ENCODE peak calls at places on chromosomes 3 and 15, in eight cellular contexts. Q is gastrocnemius medialis, Z is psoas muscle, C is HCT116, P is H1, D is fibroblast of lung, J is body of pancreas, H is cardiac muscle cell. W is an unnamed sample.

GRCh38 chr3:13879102-13879945 is 547 bp downstream of the WNT7A start:
- DNase-seq in P (peak; percentile 77), D (no peak), H (peak; percentile 33), C (no peak), J (peak; percentile 37), Q (no peak), Z (no peak), W (peak; percentile 79)

GRCh38 chr15:79283252-79284048 is 928 bp downstream of the ANKRD34C start:
- DNase-seq in C (no peak), H (peak; percentile 92), P (peak; percentile 87), Z (peak; percentile 58), D (peak; percentile 46), Q (no peak), J (peak; percentile 61), W (no peak)

GRCh38 chr3:35633332-35634124 is 5.8 kb upstream of the ARPP21 start:
- DNase-seq in D (peak; percentile 43), C (no peak), Q (no peak), Z (no peak), P (no peak), J (no peak), H (no peak), W (no peak)

GRCh38 chr3:188491276-188491687 is 337.3 kb downstream of the LPP start:
- DNase-seq in J (no peak), P (no peak), D (peak; percentile 76), Q (no peak), C (no peak), Z (no peak), H (no peak), W (no peak)

GRCh38 chr3:106577241-106577640 is 708.4 kb upstream of the CBLB start:
- DNase-seq in P (no peak), D (no peak), C (no peak), Q (no peak), Z (no peak), J (no peak), H (no peak), W (no peak)

GRCh38 chr3:114363554-114364202 is 69.8 kb downstream of the TIGIT start:
- DNase-seq in H (no peak), D (peak; percentile 89), J (no peak), Z (no peak), P (no peak), Q (no peak), C (no peak), W (no peak)

GRCh38 chr3:24237971-24238767 is 256.5 kb downstream of the THRB start:
- DNase-seq in Z (no peak), D (peak; percentile 96), J (peak; percentile 54), Q (peak; percentile 36), P (peak; percentile 51), H (peak; percentile 68), C (peak; percentile 75), W (no peak)

GRCh38 chr3:53773586-53774368 is 72.4 kb downstream of the CHDH start:
- DNase-seq in P (no peak), C (no peak), Q (no peak), Z (no peak), J (peak; percentile 43), H (no peak), D (peak; percentile 76), W (no peak)

GRCh38 chr15:40937762-40938529 is 8.8 kb downstream of the DLL4 start:
- DNase-seq in J (no peak), C (peak; percentile 64), H (no peak), Q (peak; percentile 68), Z (no peak), P (no peak), D (no peak), W (no peak)

GRCh38 chr3:10983219-10983916 is 9.2 kb upstream of the SLC6A1 start:
- DNase-seq in P (peak; percentile 60), D (peak; percentile 19), C (peak; percentile 50), Q (peak; percentile 17), H (peak; percentile 66), Z (no peak), J (peak; percentile 45), W (no peak)

GRCh38 chr15:87929835-87930234 is 326.7 kb downstream of the NTRK3 start:
- DNase-seq in Q (no peak), Z (no peak), J (no peak), C (no peak), H (no peak), D (no peak), P (no peak), W (no peak)

DNA sequence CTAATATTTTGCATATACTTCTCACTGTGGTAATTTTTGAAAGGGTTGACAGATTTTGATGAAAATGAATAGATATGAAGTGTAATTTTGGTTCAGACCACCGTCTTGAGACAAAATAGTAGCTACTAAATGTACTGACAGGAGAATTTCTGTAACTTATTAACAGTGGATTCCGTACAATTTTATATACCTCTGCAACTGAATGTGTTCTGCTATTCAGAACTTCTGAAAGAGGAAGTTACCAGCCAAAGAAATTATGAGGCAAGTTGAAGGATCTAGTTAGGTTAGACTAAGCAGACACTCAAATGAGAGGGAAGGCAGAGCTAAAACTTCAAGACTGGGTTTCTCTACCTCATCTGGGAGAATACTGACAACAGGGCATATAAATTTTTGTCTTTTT is 29.4 kb downstream of the GAP43 start:
- DNase-seq in Z (no peak), C (no peak), H (no peak), Q (no peak), P (no peak), J (no peak), D (no peak), W (no peak)
- TF ChIP-seq CTCF in Z (no peak), C (no peak), H (no peak), Q (no peak), P (no peak), J (no peak), D (no peak), W (no peak)

GRCh38 chr3:46933261-46933660 is 43.3 kb downstream of the CCDC12 start:
- DNase-seq in D (no peak), Z (peak; percentile 48), H (no peak), C (no peak), J (peak; percentile 6), Q (peak; percentile 11), P (no peak), W (peak; percentile 28)
- H3K4me1 ChIP-seq in D (peaks cover 54% of the 10 kb centered on the region), Z (peaks cover 98% of the 10 kb centered on the region), H (peaks cover 60% of the 10 kb centered on the region), C (peaks cover 82% of the 10 kb centered on the region), J (peaks cover 97% of the 10 kb centered on the region), Q (peaks cover 99% of the 10 kb centered on the region), P (peaks cover 4% of the 10 kb centered on the region), W (peaks cover 71% of the 10 kb centered on the region)

DNA sequence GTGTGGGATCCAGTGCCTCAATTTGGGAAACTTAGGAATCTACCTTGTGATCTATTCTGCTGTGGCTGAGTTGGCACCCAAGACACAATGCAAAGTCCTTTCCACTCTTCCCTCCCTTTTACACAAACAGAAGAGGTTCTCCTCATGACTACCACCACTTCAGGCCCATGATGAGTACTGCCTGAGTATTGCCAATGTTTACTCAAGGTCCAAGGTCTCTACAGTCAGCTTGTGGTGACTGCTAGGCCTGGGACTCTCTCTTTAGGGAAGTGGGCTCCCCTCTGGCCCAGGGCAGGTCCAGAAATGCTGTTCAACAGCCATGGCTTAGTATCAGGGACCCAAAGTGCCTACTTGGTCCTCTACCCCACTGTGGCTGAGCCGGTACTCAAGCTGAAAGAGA is 56.8 kb upstream of the PEX5L start:
- DNase-seq in D (no peak), Q (no peak), J (no peak), H (no peak), Z (no peak), C (no peak), P (no peak), W (no peak)
- TF ChIP-seq CTCF in D (no peak), Q (no peak), J (no peak), H (no peak), Z (no peak), C (no peak), P (no peak), W (no peak)

DNA sequence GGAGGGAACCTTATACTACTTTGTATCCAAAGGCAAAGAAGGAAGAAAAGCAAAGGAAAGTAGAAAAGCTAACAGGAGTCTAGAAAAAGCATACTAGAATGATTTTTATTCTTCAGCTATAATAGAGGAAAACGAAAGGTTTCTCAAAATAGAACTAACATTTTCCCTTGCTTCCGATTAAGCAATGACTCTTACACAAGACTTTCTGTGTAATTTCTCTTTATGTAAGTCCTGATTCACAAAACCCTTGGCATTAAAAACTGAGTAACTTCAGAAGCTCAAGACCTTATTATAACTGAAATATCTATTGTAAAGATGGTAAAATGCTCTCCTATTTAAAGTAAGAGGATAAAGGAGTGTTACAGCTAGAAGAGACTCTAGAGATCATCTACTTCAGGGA is 97.4 kb downstream of the DTWD1 start:
- DNase-seq in Z (no peak), C (no peak), H (no peak), J (no peak), Q (no peak), P (no peak), D (no peak), W (no peak)
- H3K4me1 ChIP-seq in Z (no peaks in the 10 kb centered on the region), C (no peaks in the 10 kb centered on the region), H (no peaks in the 10 kb centered on the region), J (no peaks in the 10 kb centered on the region), Q (no peaks in the 10 kb centered on the region), P (no peaks in the 10 kb centered on the region), D (no peaks in the 10 kb centered on the region), W (no peaks in the 10 kb centered on the region)

DNA sequence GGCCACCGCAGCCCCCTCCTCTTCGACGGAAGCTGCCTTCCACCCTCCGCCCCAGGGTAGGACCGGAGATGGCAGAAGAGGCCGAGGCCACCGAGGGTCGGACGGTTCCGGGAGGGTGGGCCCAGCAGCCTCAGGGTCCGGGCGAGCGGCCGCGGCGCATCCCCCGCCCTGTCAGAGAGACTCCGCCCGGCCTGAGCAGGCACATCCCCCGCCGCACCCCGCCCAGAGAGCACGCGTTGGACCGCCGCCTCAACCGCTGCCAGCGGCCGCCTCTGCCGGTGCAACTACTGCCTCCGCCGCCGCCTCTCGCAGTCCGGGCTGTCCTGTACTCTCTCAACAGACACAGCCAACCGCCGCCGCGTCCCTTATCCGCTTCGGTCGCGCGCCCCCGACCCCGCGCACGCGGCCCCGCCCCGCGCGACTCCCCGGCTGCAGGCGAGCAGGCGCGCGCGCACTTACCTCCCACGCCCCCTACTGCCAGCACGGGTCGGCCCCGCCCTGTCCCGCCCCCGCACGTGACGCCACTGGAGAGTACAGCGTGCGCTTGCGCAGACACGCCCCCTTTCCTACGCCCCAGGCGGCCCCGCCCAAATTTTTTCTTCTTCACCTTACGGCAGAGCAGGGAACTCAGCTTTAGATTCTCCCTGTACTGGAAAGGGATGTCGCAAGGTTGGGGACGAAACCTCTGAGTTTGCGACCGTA is at the start of gene MYO9A:
- DNase-seq in C (peak; percentile 97), Q (peak; percentile 97), J (peak; percentile 98), P (peak; percentile 98), H (peak; percentile 99), D (peak; percentile 96), Z (peak; percentile 99), W (peak; percentile 100)
- TF ChIP-seq CTCF in C (no peak), Q (peak; percentile 20), J (no peak), P (peak; percentile 11), H (no peak), D (no peak), Z (peak; percentile 13), W (no peak)

W was measured in kidney.